ENCODE peak calls at places on chromosomes 12 and 14, in four cellular contexts. A is lung, R is PC-9, P is IMR-90. V is an unnamed sample.

GRCh38 chr12:51744235-51744634 is 104.3 kb downstream of the FIGNL2 start:
- DNase-seq in R (no peak), P (peak; percentile 45), A (no peak), V (no peak)

GRCh38 chr12:49543914-49544815 is 5.3 kb downstream of the KCNH3 start:
- DNase-seq in A (no peak), R (no peak), P (no peak), V (no peak)

GRCh38 chr12:121800694-121801600 is 2.9 kb upstream of the SETD1B start:
- DNase-seq in P (peak; percentile 83), R (peak; percentile 50), A (peak; percentile 73), V (peak; percentile 83)

GRCh38 chr12:34403706-34404376 is 381.5 kb downstream of the ALG10 start:
- DNase-seq in R (no peak), P (no peak), A (peak; percentile 24), V (no peak)

GRCh38 chr14:34649344-34649743 is 19.4 kb upstream of the SNX6 start:
- DNase-seq in A (no peak), R (peak; percentile 21), P (peak; percentile 97), V (no peak)

GRCh38 chr12:27347779-27348178 is 15.1 kb downstream of the BMAL2 start:
- DNase-seq in P (no peak), A (no peak), R (no peak), V (no peak)

GRCh38 chr14:72546359-72547035 is 347.4 kb downstream of the DPF3 start:
- DNase-seq in R (no peak), A (no peak), P (no peak), V (no peak)

GRCh38 chr14:90717916-90718315 is 98.3 kb downstream of the TTC7B start:
- DNase-seq in A (no peak), R (no peak), P (peak; percentile 63), V (no peak)

GRCh38 chr14:21534576-21534975 is 8.4 kb upstream of the SALL2 start:
- DNase-seq in A (no peak), P (no peak), R (no peak), V (no peak)

GRCh38 chr12:109731231-109731731 is 17.7 kb downstream of the FAM222A start:
- DNase-seq in R (no peak), P (no peak), A (no peak), V (no peak)

GRCh38 chr14:103625361-103626095 is 3.5 kb upstream of the KLC1 start:
- DNase-seq in A (no peak), R (no peak), P (no peak), V (no peak)

GRCh38 chr14:65258391-65258790 is 154.1 kb upstream of the FUT8 start:
- DNase-seq in P (peak; percentile 79), A (no peak), R (peak; percentile 55), V (no peak)

GRCh38 chr12:114777052-114777451 is 93.1 kb upstream of the TBX3 start:
- DNase-seq in A (no peak), P (peak; percentile 75), R (no peak), V (no peak)

GRCh38 chr14:104724407-104724980 is 465 bp downstream of the ADSS1 start:
- DNase-seq in R (peak; percentile 32), P (no peak), A (peak; percentile 49), V (peak; percentile 77)

GRCh38 chr14:56216631-56217379 is 98.6 kb downstream of the PELI2 start:
- DNase-seq in A (peak; percentile 47), R (no peak), P (peak; percentile 28), V (peak; percentile 60)

GRCh38 chr12:3207174-3207573 is 130.0 kb downstream of the TSPAN9 start:
- DNase-seq in A (no peak), R (no peak), P (no peak), V (no peak)

GRCh38 chr12:3204716-3205617 is 127.8 kb downstream of the TSPAN9 start:
- DNase-seq in P (no peak), A (no peak), R (no peak), V (no peak)

GRCh38 chr12:3207858-3208257 is 130.7 kb downstream of the TSPAN9 start:
- DNase-seq in P (no peak), A (no peak), R (no peak), V (no peak)

GRCh38 chr12:3205742-3206519 is 128.8 kb downstream of the TSPAN9 start:
- DNase-seq in P (peak; percentile 17), R (no peak), A (no peak), V (peak; percentile 38)

DNA sequence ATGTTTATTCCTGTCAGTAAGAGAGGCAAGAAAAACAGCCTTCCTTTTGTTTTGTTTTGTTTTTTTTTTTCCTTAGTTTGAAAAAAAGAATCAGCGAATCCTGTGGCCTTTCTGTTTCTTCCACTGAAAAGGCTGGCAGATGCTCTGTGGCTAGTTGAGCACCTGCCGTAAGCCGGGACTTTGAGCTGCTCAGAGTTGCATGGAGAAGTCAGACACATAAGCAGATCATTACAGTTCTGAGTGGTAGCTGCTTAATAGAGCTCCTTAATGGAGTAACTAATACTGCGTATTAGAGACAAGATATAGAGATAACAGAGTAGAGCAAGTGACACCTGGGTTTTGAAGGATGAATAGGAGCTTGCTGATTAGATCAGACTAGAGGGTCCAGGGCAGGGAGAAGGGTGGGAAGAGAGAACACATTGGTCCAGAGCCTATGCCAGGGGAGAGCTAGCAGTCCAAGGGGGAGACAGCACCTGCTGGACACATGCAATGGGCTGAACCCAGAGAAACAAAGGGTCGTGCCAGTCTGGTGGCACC is 129.4 kb downstream of the TSPAN9 start:
- DNase-seq in R (no peak), A (no peak), P (no peak), V (no peak)
- H3K27ac ChIP-seq in R (no peak overlapping the region), A (no peak overlapping the region), P (no peak overlapping the region), V (peak overlapping the region; percentile 91)

GRCh38 chr12:122945047-122945592 is 21.1 kb downstream of the ABCB9 start:
- DNase-seq in P (no peak), A (no peak), R (no peak), V (no peak)
- H3K36me3 ChIP-seq in P (no peaks in the 10 kb centered on the region), A (no peaks in the 10 kb centered on the region), R (no peaks in the 10 kb centered on the region), V (no peaks in the 10 kb centered on the region)

DNA sequence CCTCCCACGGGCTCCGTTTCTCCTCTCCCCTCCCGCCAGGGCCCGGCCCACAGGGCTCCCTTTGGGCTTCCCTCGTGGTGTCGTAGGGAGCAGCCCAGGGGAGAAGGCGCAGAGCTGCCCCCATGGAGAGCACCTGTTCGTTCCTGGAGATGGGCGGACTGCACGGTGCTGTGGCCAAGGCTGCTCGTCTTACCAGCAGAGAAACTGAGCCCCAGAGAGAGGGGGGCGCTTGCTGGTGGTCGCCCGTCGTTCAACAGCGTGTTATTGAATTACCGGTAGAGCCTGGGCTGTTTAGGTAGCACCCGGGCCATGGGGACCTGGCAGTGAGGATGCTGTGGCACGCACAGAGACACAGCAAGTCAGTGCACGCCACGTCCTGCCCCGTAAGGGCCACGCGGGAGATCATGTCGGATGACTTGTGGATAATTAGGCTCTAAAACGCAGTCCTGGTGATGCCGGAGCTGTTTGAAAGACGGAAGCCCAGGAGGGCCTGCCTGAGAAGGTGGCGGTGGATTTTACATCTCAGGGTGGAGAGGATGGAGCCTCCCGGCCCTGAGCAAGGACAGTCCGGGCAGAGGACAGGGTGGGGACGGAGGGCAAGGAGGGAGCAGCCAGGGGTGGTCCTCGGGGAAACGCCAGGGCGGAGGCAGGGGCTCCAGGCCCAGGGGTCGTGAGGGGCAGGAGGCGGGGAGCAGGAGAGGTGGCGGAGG is 134.4 kb downstream of the ADGRD1 start:
- DNase-seq in A (no peak), R (no peak), P (no peak), V (peak; percentile 10)
- TF ChIP-seq CTCF in A (no peak), R (no peak), P (no peak), V (no peak)

GRCh38 chr12:131038159-131038558 is 84.5 kb downstream of the ADGRD1 start:
- DNase-seq in A (no peak), R (no peak), P (no peak), V (no peak)
- H3K27ac ChIP-seq in A (no peak overlapping the region), R (no peak overlapping the region), P (no peak overlapping the region), V (no peak overlapping the region)

GRCh38 chr12:57200497-57200896 is 16.1 kb upstream of the NXPH4 start:
- DNase-seq in P (no peak), R (no peak), A (no peak), V (no peak)

GRCh38 chr12:57199191-57199590 is 17.4 kb upstream of the NXPH4 start:
- DNase-seq in R (no peak), P (no peak), A (no peak), V (no peak)

GRCh38 chr12:57196439-57196838 is 20.2 kb upstream of the NXPH4 start:
- DNase-seq in R (no peak), A (no peak), P (no peak), V (no peak)

GRCh38 chr12:57196956-57197355 is 19.6 kb upstream of the NXPH4 start:
- DNase-seq in P (no peak), R (no peak), A (no peak), V (no peak)

DNA sequence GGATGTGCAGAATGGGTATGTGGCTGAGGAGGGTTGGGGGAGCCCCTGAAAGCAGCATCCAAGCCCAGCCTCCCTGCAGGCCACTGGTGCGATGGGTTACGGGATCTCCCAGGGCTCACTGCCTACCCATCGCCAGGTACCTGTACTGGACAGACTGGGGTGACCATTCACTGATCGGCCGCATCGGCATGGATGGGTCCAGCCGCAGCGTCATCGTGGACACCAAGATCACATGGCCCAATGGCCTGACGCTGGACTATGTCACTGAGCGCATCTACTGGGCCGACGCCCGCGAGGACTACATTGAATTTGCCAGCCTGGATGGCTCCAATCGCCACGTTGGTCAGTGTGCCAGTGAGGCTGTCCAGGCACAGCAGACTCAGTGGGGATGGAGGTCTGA is 18.3 kb upstream of the NXPH4 start:
- DNase-seq in R (no peak), P (no peak), A (no peak), V (no peak)
- H3K36me3 ChIP-seq in R (no peaks in the 10 kb centered on the region), P (peaks cover 100% of the 10 kb centered on the region), A (no peaks in the 10 kb centered on the region), V (peaks cover 98% of the 10 kb centered on the region)

GRCh38 chr14:59022144-59022543 is 166.3 kb upstream of the DAAM1 start:
- DNase-seq in R (no peak), A (no peak), P (no peak), V (no peak)
- TF ChIP-seq CTCF in R (no peak), A (no peak), P (no peak), V (no peak)

GRCh38 chr12:111868676-111869588 is 26.9 kb downstream of the MAPKAPK5 start:
- DNase-seq in P (no peak), R (no peak), A (no peak), V (no peak)
- H3K27ac ChIP-seq in P (no peak overlapping the region), R (no peak overlapping the region), A (no peak overlapping the region), V (no peak overlapping the region)

GRCh38 chr14:99502989-99503421 is 21.8 kb downstream of the CCNK start:
- DNase-seq in A (no peak), P (no peak), R (no peak), V (no peak)
- H3K36me3 ChIP-seq in A (peaks cover 38% of the 10 kb centered on the region), P (peaks cover 66% of the 10 kb centered on the region), R (peaks cover 3% of the 10 kb centered on the region), V (peaks cover 13% of the 10 kb centered on the region)

V was measured in heart right ventricle.